ENCODE peak calls at places on chromosomes 11 and 22, in seven cellular contexts. G is retinal pigment epithelial cell; L is WTC11; W is uterus; C is choroid plexus epithelial cell; S is CD4-positive, alpha-beta T cell; E is Calu3. V is an unnamed sample.

GRCh38 chr11:126355926-126356897 is 726 bp downstream of the ST3GAL4 start:
- DNase-seq in G (no peak), L (peak; percentile 51), W (no peak), C (peak; percentile 31), S (no peak), E (no peak), V (no peak)

GRCh38 chr11:65133724-65134123 is 595 bp downstream of the SYVN1 start:
- DNase-seq in G (no peak), L (no peak), W (peak; percentile 64), C (peak; percentile 52), S (no peak), E (no peak), V (no peak)

GRCh38 chr22:42879371-42880021 is 22.4 kb upstream of the ARFGAP3 start:
- DNase-seq in G (no peak), L (no peak), W (no peak), C (no peak), S (no peak), E (no peak), V (no peak)

GRCh38 chr11:45110562-45110961 is 35.9 kb upstream of the PRDM11 start:
- DNase-seq in G (no peak), L (no peak), W (peak; percentile 28), C (peak; percentile 89), S (peak; percentile 28), E (peak; percentile 52), V (no peak)

GRCh38 chr11:105177658-105178057 is 38.1 kb upstream of the CARD18 start:
- DNase-seq in G (peak; percentile 14), L (no peak), W (no peak), C (peak; percentile 95), S (no peak), E (no peak), V (no peak)

GRCh38 chr22:40610329-40610850 is 26.1 kb downstream of the MRTFA start:
- DNase-seq in G (no peak), L (no peak), W (no peak), C (no peak), S (no peak), E (no peak), V (no peak)

GRCh38 chr22:26536056-26536761 is 23.9 kb upstream of the TFIP11 start:
- DNase-seq in G (no peak), L (no peak), W (no peak), C (no peak), S (no peak), E (no peak), V (no peak)

GRCh38 chr11:109306322-109306721 is 115.7 kb upstream of the C11orf87 start:
- DNase-seq in G (no peak), L (no peak), W (no peak), C (peak; percentile 32), S (no peak), E (no peak), V (no peak)

GRCh38 chr22:45996241-45997076 is 19.5 kb upstream of the WNT7B start:
- DNase-seq in G (no peak), L (no peak), W (peak; percentile 66), C (peak; percentile 62), S (no peak), E (no peak), V (no peak)

GRCh38 chr22:40416636-40417035 is 46.2 kb downstream of the SGSM3 start:
- DNase-seq in G (no peak), L (no peak), W (no peak), C (no peak), S (no peak), E (no peak), V (no peak)

GRCh38 chr22:36510966-36511881 is 4.4 kb upstream of the FOXRED2 start:
- DNase-seq in G (no peak), L (peak; percentile 66), W (peak; percentile 42), C (peak; percentile 76), S (peak; percentile 10), E (peak; percentile 46), V (no peak)

GRCh38 chr11:57095896-57096295 is 85.9 kb upstream of the LRRC55 start:
- DNase-seq in G (no peak), L (no peak), W (no peak), C (no peak), S (no peak), E (no peak), V (no peak)

GRCh38 chr11:47164321-47164720 is 12.4 kb downstream of the ARFGAP2 start:
- DNase-seq in G (no peak), L (no peak), W (no peak), C (no peak), S (no peak), E (no peak), V (no peak)

GRCh38 chr22:41975299-41976069 is 6.2 kb downstream of the SEPTIN3 start:
- DNase-seq in G (no peak), L (no peak), W (no peak), C (no peak), S (no peak), E (no peak), V (no peak)

GRCh38 chr22:48761546-48761945 is 1066.1 kb downstream of the BRD1 start:
- DNase-seq in G (no peak), L (peak; percentile 6), W (no peak), C (no peak), S (no peak), E (no peak), V (no peak)

GRCh38 chr11:103862827-103863213 is 173.6 kb upstream of the DDI1 start:
- DNase-seq in G (no peak), L (peak; percentile 17), W (no peak), C (no peak), S (no peak), E (no peak), V (no peak)

GRCh38 chr11:7571640-7572000 is 57.8 kb downstream of the PPFIBP2 start:
- DNase-seq in G (no peak), L (peak; percentile 86), W (peak; percentile 77), C (peak; percentile 79), S (no peak), E (peak; percentile 88), V (peak; percentile 68)

GRCh38 chr11:87804176-87804575 is 371.1 kb downstream of the RAB38 start:
- DNase-seq in G (no peak), L (no peak), W (no peak), C (no peak), S (no peak), E (no peak), V (no peak)

GRCh38 chr22:32985899-32986772 is 72.0 kb downstream of the SYN3 start:
- DNase-seq in G (no peak), L (peak; percentile 81), W (peak; percentile 76), C (peak; percentile 92), S (peak; percentile 1), E (peak; percentile 79), V (peak; percentile 50)

GRCh38 chr11:95299078-95299611 is 68.1 kb upstream of the SESN3 start:
- DNase-seq in G (peak; percentile 59), L (no peak), W (no peak), C (peak; percentile 5), S (no peak), E (no peak), V (no peak)
- TF ChIP-seq CTCF in G (no peak), L (no peak), W (no peak), C (no peak), S (no peak), E (no peak), V (no peak)

DNA sequence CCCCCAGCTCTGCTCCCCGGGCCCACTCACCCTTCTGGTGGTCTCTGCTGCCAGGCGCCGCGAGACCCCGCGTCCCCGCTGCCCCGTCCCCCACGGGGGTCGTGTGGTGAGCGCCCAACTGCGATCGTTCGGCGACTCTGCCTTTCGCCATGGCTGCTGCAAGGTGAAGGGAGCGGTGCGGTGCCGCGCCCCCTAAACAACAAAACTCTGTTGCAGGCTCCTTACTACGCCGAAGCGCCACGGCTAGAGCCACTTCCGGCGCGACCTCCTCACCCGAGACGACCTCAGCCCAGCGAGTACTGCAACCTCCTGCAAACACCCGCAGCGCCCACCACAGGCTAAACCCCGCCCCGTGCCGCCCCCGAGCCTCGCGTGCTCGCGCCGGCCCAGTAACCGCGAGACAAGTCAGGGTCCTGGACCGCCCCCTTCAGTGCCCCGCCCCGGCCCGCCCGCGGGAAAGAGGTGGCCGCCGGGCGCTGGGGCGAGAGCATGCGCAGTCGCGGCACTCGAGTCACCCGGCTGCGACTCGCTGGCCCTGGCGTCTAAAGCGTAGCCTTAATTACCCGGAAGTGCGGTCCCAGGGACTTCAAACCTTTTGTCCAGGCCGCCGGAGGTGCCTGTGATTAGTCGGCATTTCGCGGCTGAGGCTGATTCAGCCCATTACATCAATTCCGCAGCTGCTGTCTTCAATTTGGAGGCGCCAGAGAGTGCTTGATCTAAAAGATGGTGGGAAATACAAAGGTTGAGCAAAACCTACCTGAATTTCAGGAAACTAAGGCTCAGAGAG is at the start of gene TMEM41B:
- DNase-seq in G (peak; percentile 96), L (peak; percentile 99), W (peak; percentile 99), C (peak; percentile 99), S (peak; percentile 97), E (peak; percentile 99), V (peak; percentile 93)
- TF ChIP-seq CTCF in G (peak; percentile 24), L (no peak), W (peak; percentile 9), C (peak; percentile 30), S (no peak), E (no peak), V (no peak)

GRCh38 chr22:28514314-28514713 is 165.3 kb downstream of the TTC28 start:
- DNase-seq in G (no peak), L (no peak), W (no peak), C (peak; percentile 6), S (no peak), E (no peak), V (no peak)
- TF ChIP-seq CTCF in G (no peak), L (no peak), W (no peak), C (no peak), S (no peak), E (no peak), V (no peak)

GRCh38 chr11:98455500-98456186 is 565.1 kb upstream of the CNTN5 start:
- DNase-seq in G (no peak), L (peak; percentile 24), W (no peak), C (peak; percentile 1), S (no peak), E (no peak), V (no peak)
- TF ChIP-seq CTCF in G (peak; percentile 38), L (no peak), W (no peak), C (peak; percentile 25), S (no peak), E (no peak), V (no peak)